ENCODE peak calls at places on chromosomes 5 and 9, in seven cellular contexts. Y, L, D, H, E, C and X are unnamed samples.

GRCh38 chr5:132134384-132134783 is 60.8 kb downstream of the CSF2 start:
- DNase-seq in C (no peak), L (no peak), H (peak; percentile 67), D (peak; percentile 38), Y (no peak), E (no peak), X (no peak)

GRCh38 chr5:154829589-154830218 is 20.7 kb downstream of the FAXDC2 start:
- DNase-seq in H (peak; percentile 98), D (no peak), E (no peak), Y (no peak), L (peak; percentile 23), C (no peak), X (no peak)

GRCh38 chr9:33799928-33800689 is 4.7 kb downstream of the PRSS3 start:
- DNase-seq in D (no peak), C (no peak), Y (no peak), H (no peak), L (no peak), E (no peak), X (no peak)

GRCh38 chr5:135069016-135069770 is 35.2 kb upstream of the PITX1 start:
- DNase-seq in D (no peak), Y (no peak), L (no peak), H (no peak), C (no peak), E (no peak), X (no peak)

GRCh38 chr5:41649659-41650058 is 139.3 kb upstream of the PLCXD3 start:
- DNase-seq in H (peak; percentile 33), Y (no peak), E (no peak), D (no peak), C (peak; percentile 11), L (no peak), X (no peak)

GRCh38 chr5:6937675-6938074 is 224.4 kb downstream of the TENT4A start:
- DNase-seq in H (no peak), L (no peak), C (no peak), Y (no peak), D (no peak), E (no peak), X (no peak)

GRCh38 chr5:72509401-72509800 is 2.2 kb upstream of the ZNF366 start:
- DNase-seq in C (no peak), H (no peak), E (peak; percentile 52), L (no peak), D (no peak), Y (no peak), X (peak; percentile 26)

GRCh38 chr9:10079284-10079964 is 533.4 kb downstream of the PTPRD start:
- DNase-seq in C (no peak), D (no peak), E (no peak), Y (no peak), H (no peak), L (no peak), X (no peak)

GRCh38 chr5:8134609-8135008 is 265.7 kb downstream of the MTRR start:
- DNase-seq in D (no peak), Y (no peak), L (no peak), C (no peak), H (no peak), E (no peak), X (no peak)

GRCh38 chr9:82606761-82607382 is 456.1 kb downstream of the RASEF start:
- DNase-seq in C (peak; percentile 45), L (no peak), D (peak; percentile 51), E (peak; percentile 0), H (peak; percentile 73), Y (peak; percentile 43), X (no peak)

GRCh38 chr5:172115541-172115982 is 72.5 kb downstream of the STK10 start:
- DNase-seq in L (peak; percentile 19), C (no peak), H (no peak), D (no peak), E (no peak), Y (no peak), X (no peak)

GRCh38 chr9:125142560-125143376 is 560 bp downstream of the SCAI start:
- DNase-seq in C (no peak), Y (no peak), L (peak; percentile 6), E (no peak), D (no peak), H (no peak), X (no peak)

GRCh38 chr5:90911169-90911568 is 352.6 kb downstream of the ADGRV1 start:
- DNase-seq in C (no peak), E (no peak), L (no peak), Y (no peak), H (no peak), D (no peak), X (no peak)

GRCh38 chr5:10702040-10702629 is 58.9 kb downstream of the DAP start:
- DNase-seq in Y (peak; percentile 64), H (peak; percentile 46), C (peak; percentile 94), L (no peak), D (peak; percentile 98), E (no peak), X (no peak)

GRCh38 chr5:177378884-177379883 is 5.0 kb upstream of the SLC34A1 start:
- DNase-seq in C (peak; percentile 84), Y (peak; percentile 73), H (peak; percentile 75), D (peak; percentile 92), L (peak; percentile 53), E (no peak), X (no peak)

GRCh38 chr5:142906863-142907671 is 136.9 kb downstream of the ARHGAP26 start:
- DNase-seq in C (no peak), L (no peak), Y (no peak), D (no peak), H (no peak), E (no peak), X (no peak)

GRCh38 chr5:14730881-14731280 is 66.4 kb downstream of the OTULIN start:
- DNase-seq in L (no peak), C (no peak), Y (no peak), D (no peak), H (no peak), E (no peak), X (no peak)

GRCh38 chr5:198941-199820 is 7.9 kb downstream of the LRRC14B start:
- DNase-seq in C (no peak), H (no peak), Y (no peak), L (no peak), D (no peak), E (no peak), X (no peak)